ENCODE peak calls at places on chromosomes 5 and 9, in four cellular contexts. H, Q, V and D are unnamed samples.

GRCh38 chr5:40554794-40555193 is 124.9 kb upstream of the PTGER4 start:
- DNase-seq in H (no peak), Q (no peak), V (no peak), D (no peak)

GRCh38 chr9:90432951-90433350 is 209.7 kb downstream of the DIRAS2 start:
- DNase-seq in H (no peak), Q (no peak), V (no peak), D (no peak)

GRCh38 chr5:93452255-93452654 is 128.8 kb downstream of the NR2F1-AS1 start:
- DNase-seq in H (no peak), Q (no peak), V (no peak), D (peak)

GRCh38 chr5:41869150-41869738 is 981 bp downstream of the OXCT1 start:
- DNase-seq in H (no peak), Q (peak), V (peak), D (peak)

GRCh38 chr5:11528720-11529119 is 375.5 kb downstream of the CTNND2 start:
- DNase-seq in H (no peak), Q (no peak), V (no peak), D (no peak)

GRCh38 chr9:122159026-122159924 is at the start of the genes MORN5 and NDUFA8:
- DNase-seq in H (peak), Q (peak), V (peak), D (peak)

GRCh38 chr9:114431003-114431402 is 43.2 kb upstream of the AKNA start:
- DNase-seq in H (no peak), Q (no peak), V (peak), D (no peak)

GRCh38 chr5:74639538-74640449 is 734 bp downstream of the ENC1 start:
- DNase-seq in H (peak), Q (peak), V (peak), D (peak)

GRCh38 chr5:122311888-122312669 is at the start of gene SNCAIP:
- DNase-seq in H (peak), Q (peak), V (peak), D (peak)

GRCh38 chr9:136587145-136587943 is 41.5 kb upstream of the NOTCH1 start:
- DNase-seq in H (peak), Q (peak), V (peak), D (peak)

GRCh38 chr9:91995000-91995399 is 45.0 kb upstream of the ROR2 start:
- DNase-seq in H (no peak), Q (no peak), V (no peak), D (peak)

GRCh38 chr5:153429734-153430133 is 60.7 kb upstream of the GRIA1 start:
- DNase-seq in H (no peak), Q (no peak), V (no peak), D (no peak)

GRCh38 chr5:160169326-160169725 is 50.1 kb upstream of the PWWP2A start:
- DNase-seq in H (no peak), Q (peak), V (no peak), D (no peak)

GRCh38 chr9:35538361-35539234 is 48.7 kb downstream of the RUSC2 start:
- DNase-seq in H (peak), Q (peak), V (peak), D (peak)

GRCh38 chr9:27431573-27431972 is 92.5 kb upstream of the IFNK start:
- DNase-seq in H (no peak), Q (no peak), V (no peak), D (no peak)

GRCh38 chr5:116442095-116442534 is 132.5 kb downstream of the SEMA6A start:
- DNase-seq in H (no peak), Q (peak), V (peak), D (no peak)

GRCh38 chr5:105752801-105753200 is 1917.9 kb downstream of the EFNA5 start:
- DNase-seq in H (no peak), Q (peak), V (no peak), D (no peak)

GRCh38 chr5:141814064-141814982 is 63.9 kb downstream of the PCDH1 start:
- DNase-seq in H (peak), Q (no peak), V (peak), D (peak)

GRCh38 chr5:167709625-167710024 is 581.8 kb upstream of the WWC1 start:
- DNase-seq in H (no peak), Q (no peak), V (no peak), D (no peak)

GRCh38 chr5:133846478-133847226 is 121.8 kb downstream of the C5orf15 start:
- DNase-seq in H (no peak), Q (no peak), V (no peak), D (no peak)

GRCh38 chr9:35313911-35314310 is 152.1 kb downstream of the UNC13B start:
- DNase-seq in H (no peak), Q (peak), V (no peak), D (no peak)

GRCh38 chr9:112486221-112487007 is at the start of gene KIAA1958:
- DNase-seq in H (peak), Q (peak), V (peak), D (peak)

GRCh38 chr5:374631-375335 is 53.3 kb downstream of the AHRR start:
- DNase-seq in H (peak), Q (no peak), V (peak), D (no peak)

GRCh38 chr5:179280095-179280490 is 65.2 kb downstream of the ADAMTS2 start:
- DNase-seq in H (no peak), Q (no peak), V (no peak), D (no peak)
- H2AK5ac ChIP-seq in H (no peak), Q (no peak), V (no peak), D (no peak)

GRCh38 chr9:131982102-131982501 is 97.6 kb downstream of the MED27 start:
- DNase-seq in H (no peak), Q (no peak), V (no peak), D (no peak)
- H3K56ac ChIP-seq in H (no peak), Q (no peak), V (no peak), D (no peak)

GRCh38 chr9:107215381-107215780 is 67.7 kb upstream of the RAD23B start:
- DNase-seq in H (no peak), Q (peak), V (no peak), D (no peak)
- H2AK5ac ChIP-seq in H (no peak), Q (no peak), V (no peak), D (no peak)

GRCh38 chr5:27463446-27464149 is 425.2 kb upstream of the CDH9 start:
- DNase-seq in H (no peak), Q (no peak), V (no peak), D (no peak)
- H3K56ac ChIP-seq in H (no peak), Q (no peak), V (no peak), D (no peak)

GRCh38 chr9:95516736-95517558 is at the start of gene PTCH1:
- DNase-seq in H (peak), Q (peak), V (peak), D (peak)

GRCh38 chr9:95522871-95523370 is 6.2 kb upstream of the PTCH1 start:
- DNase-seq in H (no peak), Q (no peak), V (no peak), D (no peak)

GRCh38 chr9:95517559-95517933 is 775 bp upstream of the PTCH1 start:
- DNase-seq in H (no peak), Q (no peak), V (no peak), D (no peak)

GRCh38 chr9:95518026-95518425 is 1.3 kb upstream of the PTCH1 start:
- DNase-seq in H (no peak), Q (no peak), V (no peak), D (no peak)

GRCh38 chr9:95521699-95522098 is 4.9 kb upstream of the PTCH1 start:
- DNase-seq in H (no peak), Q (no peak), V (no peak), D (no peak)
- H2AK5ac ChIP-seq in H (no peak), Q (no peak), V (no peak), D (no peak)

GRCh38 chr9:86990276-86990675 is 43.0 kb upstream of the GAS1 start:
- DNase-seq in H (no peak), Q (no peak), V (no peak), D (no peak)
- H3K56ac ChIP-seq in H (no peak), Q (no peak), V (no peak), D (no peak)

GRCh38 chr9:130465383-130466096 is 20.8 kb downstream of the ASS1 start:
- DNase-seq in H (no peak), Q (no peak), V (peak), D (no peak)
- H2AK5ac ChIP-seq in H (no peak), Q (no peak), V (no peak), D (no peak)